ENCODE peak calls at places on chromosomes 6 and 20, in ten cellular contexts. One of them, this sample, is unnamed.

GRCh38 chr20:24703284-24703610 is 233.8 kb downstream of the SYNDIG1 start:
- DNase-seq in occipital lobe: no peak
- DNase-seq in activated T-cell treated with anti-CD3 and anti-CD28 coated beads, Interleukin-2, amount 50 U/mL, for 4 hours: no peak
- DNase-seq in kidney tubule cell: no peak
- DNase-seq in epithelial cell of prostate: no peak
- DNase-seq in vagina: peak; percentile 91
- DNase-seq in AG10803: no peak
- DNase-seq in stimulated activated CD8-positive, alpha-beta memory T cell treated with anti-CD3 and anti-CD28 coated beads, Interleukin-2, amount 100 ng/mL, for 1 hour: no peak
- DNase-seq in NCI-H1092: no peak
- DNase-seq in aorta: no peak
- DNase-seq in this sample: no peak

GRCh38 chr20:50277064-50277415 is 86.4 kb downstream of the CEBPB start:
- DNase-seq in kidney tubule cell: no peak
- DNase-seq in NCI-H1092: no peak
- DNase-seq in occipital lobe: no peak
- DNase-seq in vagina: no peak
- DNase-seq in activated T-cell treated with anti-CD3 and anti-CD28 coated beads, Interleukin-2, amount 50 U/mL, for 4 hours: no peak
- DNase-seq in stimulated activated CD8-positive, alpha-beta memory T cell treated with anti-CD3 and anti-CD28 coated beads, Interleukin-2, amount 100 ng/mL, for 1 hour: no peak
- DNase-seq in AG10803: no peak
- DNase-seq in epithelial cell of prostate: no peak
- DNase-seq in aorta: no peak
- DNase-seq in this sample: no peak

GRCh38 chr6:43817192-43817591 is 47.2 kb downstream of the VEGFA start:
- DNase-seq in NCI-H1092: no peak
- DNase-seq in AG10803: peak; percentile 43
- DNase-seq in vagina: no peak
- DNase-seq in aorta: no peak
- DNase-seq in epithelial cell of prostate: no peak
- DNase-seq in kidney tubule cell: peak; percentile 53
- DNase-seq in activated T-cell treated with anti-CD3 and anti-CD28 coated beads, Interleukin-2, amount 50 U/mL, for 4 hours: no peak
- DNase-seq in stimulated activated CD8-positive, alpha-beta memory T cell treated with anti-CD3 and anti-CD28 coated beads, Interleukin-2, amount 100 ng/mL, for 1 hour: no peak
- DNase-seq in occipital lobe: no peak
- DNase-seq in this sample: peak; percentile 4

GRCh38 chr6:33206864-33207568 is 1.3 kb upstream of the RING1 start:
- DNase-seq in epithelial cell of prostate: no peak
- DNase-seq in NCI-H1092: no peak
- DNase-seq in occipital lobe: peak; percentile 26
- DNase-seq in kidney tubule cell: peak; percentile 56
- DNase-seq in activated T-cell treated with anti-CD3 and anti-CD28 coated beads, Interleukin-2, amount 50 U/mL, for 4 hours: no peak
- DNase-seq in AG10803: peak; percentile 61
- DNase-seq in stimulated activated CD8-positive, alpha-beta memory T cell treated with anti-CD3 and anti-CD28 coated beads, Interleukin-2, amount 100 ng/mL, for 1 hour: no peak
- DNase-seq in vagina: no peak
- DNase-seq in aorta: no peak
- DNase-seq in this sample: no peak

GRCh38 chr20:49484180-49485140 is 2.0 kb upstream of the KCNB1 start:
- DNase-seq in epithelial cell of prostate: no peak
- DNase-seq in kidney tubule cell: peak; percentile 69
- DNase-seq in activated T-cell treated with anti-CD3 and anti-CD28 coated beads, Interleukin-2, amount 50 U/mL, for 4 hours: peak; percentile 32
- DNase-seq in aorta: peak; percentile 93
- DNase-seq in stimulated activated CD8-positive, alpha-beta memory T cell treated with anti-CD3 and anti-CD28 coated beads, Interleukin-2, amount 100 ng/mL, for 1 hour: peak; percentile 5
- DNase-seq in occipital lobe: peak; percentile 80
- DNase-seq in vagina: no peak
- DNase-seq in NCI-H1092: peak; percentile 75
- DNase-seq in AG10803: peak; percentile 72
- DNase-seq in this sample: peak; percentile 33

GRCh38 chr6:15148356-15149058 is 97.4 kb upstream of the JARID2 start:
- DNase-seq in kidney tubule cell: peak; percentile 71
- DNase-seq in occipital lobe: no peak
- DNase-seq in stimulated activated CD8-positive, alpha-beta memory T cell treated with anti-CD3 and anti-CD28 coated beads, Interleukin-2, amount 100 ng/mL, for 1 hour: no peak
- DNase-seq in NCI-H1092: no peak
- DNase-seq in activated T-cell treated with anti-CD3 and anti-CD28 coated beads, Interleukin-2, amount 50 U/mL, for 4 hours: no peak
- DNase-seq in AG10803: peak; percentile 75
- DNase-seq in aorta: no peak
- DNase-seq in vagina: no peak
- DNase-seq in epithelial cell of prostate: peak; percentile 91
- DNase-seq in this sample: no peak

GRCh38 chr20:11155156-11155805 is 481.5 kb upstream of the JAG1 start:
- DNase-seq in vagina: no peak
- DNase-seq in NCI-H1092: peak; percentile 9
- DNase-seq in activated T-cell treated with anti-CD3 and anti-CD28 coated beads, Interleukin-2, amount 50 U/mL, for 4 hours: no peak
- DNase-seq in stimulated activated CD8-positive, alpha-beta memory T cell treated with anti-CD3 and anti-CD28 coated beads, Interleukin-2, amount 100 ng/mL, for 1 hour: no peak
- DNase-seq in epithelial cell of prostate: no peak
- DNase-seq in kidney tubule cell: no peak
- DNase-seq in occipital lobe: no peak
- DNase-seq in aorta: no peak
- DNase-seq in AG10803: peak; percentile 60
- DNase-seq in this sample: no peak

GRCh38 chr6:156980948-156981347 is 203.8 kb downstream of the ARID1B start:
- DNase-seq in activated T-cell treated with anti-CD3 and anti-CD28 coated beads, Interleukin-2, amount 50 U/mL, for 4 hours: no peak
- DNase-seq in stimulated activated CD8-positive, alpha-beta memory T cell treated with anti-CD3 and anti-CD28 coated beads, Interleukin-2, amount 100 ng/mL, for 1 hour: no peak
- DNase-seq in occipital lobe: no peak
- DNase-seq in epithelial cell of prostate: no peak
- DNase-seq in NCI-H1092: no peak
- DNase-seq in AG10803: no peak
- DNase-seq in aorta: no peak
- DNase-seq in kidney tubule cell: no peak
- DNase-seq in vagina: no peak
- DNase-seq in this sample: no peak

GRCh38 chr6:47265971-47266370 is 43.7 kb downstream of the TNFRSF21 start:
- DNase-seq in AG10803: no peak
- DNase-seq in NCI-H1092: no peak
- DNase-seq in vagina: no peak
- DNase-seq in epithelial cell of prostate: no peak
- DNase-seq in aorta: no peak
- DNase-seq in activated T-cell treated with anti-CD3 and anti-CD28 coated beads, Interleukin-2, amount 50 U/mL, for 4 hours: no peak
- DNase-seq in stimulated activated CD8-positive, alpha-beta memory T cell treated with anti-CD3 and anti-CD28 coated beads, Interleukin-2, amount 100 ng/mL, for 1 hour: no peak
- DNase-seq in kidney tubule cell: no peak
- DNase-seq in occipital lobe: no peak
- DNase-seq in this sample: no peak

GRCh38 chr20:43925215-43925614 is 10.6 kb downstream of the TOX2 start:
- DNase-seq in AG10803: no peak
- DNase-seq in stimulated activated CD8-positive, alpha-beta memory T cell treated with anti-CD3 and anti-CD28 coated beads, Interleukin-2, amount 100 ng/mL, for 1 hour: no peak
- DNase-seq in kidney tubule cell: no peak
- DNase-seq in NCI-H1092: no peak
- DNase-seq in aorta: peak; percentile 50
- DNase-seq in vagina: no peak
- DNase-seq in activated T-cell treated with anti-CD3 and anti-CD28 coated beads, Interleukin-2, amount 50 U/mL, for 4 hours: peak; percentile 79
- DNase-seq in epithelial cell of prostate: no peak
- DNase-seq in occipital lobe: no peak
- DNase-seq in this sample: no peak

GRCh38 chr6:116497089-116497676 is 14.3 kb upstream of the CALHM5 start:
- DNase-seq in activated T-cell treated with anti-CD3 and anti-CD28 coated beads, Interleukin-2, amount 50 U/mL, for 4 hours: no peak
- DNase-seq in kidney tubule cell: no peak
- DNase-seq in NCI-H1092: no peak
- DNase-seq in AG10803: no peak
- DNase-seq in stimulated activated CD8-positive, alpha-beta memory T cell treated with anti-CD3 and anti-CD28 coated beads, Interleukin-2, amount 100 ng/mL, for 1 hour: no peak
- DNase-seq in vagina: no peak
- DNase-seq in aorta: no peak
- DNase-seq in occipital lobe: no peak
- DNase-seq in epithelial cell of prostate: no peak
- DNase-seq in this sample: no peak

GRCh38 chr20:62444286-62444685 is 16.9 kb upstream of the RBBP8NL start:
- DNase-seq in activated T-cell treated with anti-CD3 and anti-CD28 coated beads, Interleukin-2, amount 50 U/mL, for 4 hours: no peak
- DNase-seq in epithelial cell of prostate: no peak
- DNase-seq in NCI-H1092: no peak
- DNase-seq in AG10803: no peak
- DNase-seq in kidney tubule cell: no peak
- DNase-seq in vagina: no peak
- DNase-seq in stimulated activated CD8-positive, alpha-beta memory T cell treated with anti-CD3 and anti-CD28 coated beads, Interleukin-2, amount 100 ng/mL, for 1 hour: no peak
- DNase-seq in occipital lobe: no peak
- DNase-seq in aorta: no peak
- DNase-seq in this sample: no peak

GRCh38 chr6:13294499-13295069 is 33.8 kb downstream of the TBC1D7 start:
- DNase-seq in epithelial cell of prostate: no peak
- DNase-seq in vagina: no peak
- DNase-seq in kidney tubule cell: peak; percentile 24
- DNase-seq in stimulated activated CD8-positive, alpha-beta memory T cell treated with anti-CD3 and anti-CD28 coated beads, Interleukin-2, amount 100 ng/mL, for 1 hour: no peak
- DNase-seq in aorta: no peak
- DNase-seq in AG10803: no peak
- DNase-seq in activated T-cell treated with anti-CD3 and anti-CD28 coated beads, Interleukin-2, amount 50 U/mL, for 4 hours: no peak
- DNase-seq in occipital lobe: no peak
- DNase-seq in NCI-H1092: no peak
- DNase-seq in this sample: no peak

GRCh38 chr6:167092672-167093339 is 30.1 kb upstream of the CCR6 start:
- DNase-seq in NCI-H1092: no peak
- DNase-seq in stimulated activated CD8-positive, alpha-beta memory T cell treated with anti-CD3 and anti-CD28 coated beads, Interleukin-2, amount 100 ng/mL, for 1 hour: no peak
- DNase-seq in vagina: peak; percentile 52
- DNase-seq in AG10803: no peak
- DNase-seq in kidney tubule cell: no peak
- DNase-seq in epithelial cell of prostate: no peak
- DNase-seq in activated T-cell treated with anti-CD3 and anti-CD28 coated beads, Interleukin-2, amount 50 U/mL, for 4 hours: no peak
- DNase-seq in occipital lobe: no peak
- DNase-seq in aorta: no peak
- DNase-seq in this sample: no peak

GRCh38 chr6:16278048-16278724 is 39.8 kb downstream of the GMPR start:
- DNase-seq in stimulated activated CD8-positive, alpha-beta memory T cell treated with anti-CD3 and anti-CD28 coated beads, Interleukin-2, amount 100 ng/mL, for 1 hour: no peak
- DNase-seq in aorta: no peak
- DNase-seq in NCI-H1092: no peak
- DNase-seq in occipital lobe: no peak
- DNase-seq in kidney tubule cell: peak; percentile 41
- DNase-seq in vagina: no peak
- DNase-seq in activated T-cell treated with anti-CD3 and anti-CD28 coated beads, Interleukin-2, amount 50 U/mL, for 4 hours: no peak
- DNase-seq in epithelial cell of prostate: no peak
- DNase-seq in AG10803: no peak
- DNase-seq in this sample: no peak

GRCh38 chr6:13689511-13690256 is 22.0 kb downstream of the RANBP9 start:
- DNase-seq in stimulated activated CD8-positive, alpha-beta memory T cell treated with anti-CD3 and anti-CD28 coated beads, Interleukin-2, amount 100 ng/mL, for 1 hour: no peak
- DNase-seq in vagina: no peak
- DNase-seq in aorta: no peak
- DNase-seq in kidney tubule cell: no peak
- DNase-seq in activated T-cell treated with anti-CD3 and anti-CD28 coated beads, Interleukin-2, amount 50 U/mL, for 4 hours: no peak
- DNase-seq in AG10803: peak; percentile 66
- DNase-seq in epithelial cell of prostate: no peak
- DNase-seq in NCI-H1092: no peak
- DNase-seq in occipital lobe: no peak
- DNase-seq in this sample: no peak

GRCh38 chr6:82298012-82298411 is 50.5 kb upstream of the IBTK start:
- DNase-seq in epithelial cell of prostate: peak; percentile 53
- DNase-seq in occipital lobe: no peak
- DNase-seq in aorta: no peak
- DNase-seq in activated T-cell treated with anti-CD3 and anti-CD28 coated beads, Interleukin-2, amount 50 U/mL, for 4 hours: no peak
- DNase-seq in kidney tubule cell: no peak
- DNase-seq in stimulated activated CD8-positive, alpha-beta memory T cell treated with anti-CD3 and anti-CD28 coated beads, Interleukin-2, amount 100 ng/mL, for 1 hour: no peak
- DNase-seq in NCI-H1092: no peak
- DNase-seq in AG10803: no peak
- DNase-seq in vagina: no peak
- DNase-seq in this sample: no peak

GRCh38 chr6:167238169-167238693 is 52.9 kb upstream of the UNC93A start:
- DNase-seq in vagina: no peak
- DNase-seq in activated T-cell treated with anti-CD3 and anti-CD28 coated beads, Interleukin-2, amount 50 U/mL, for 4 hours: no peak
- DNase-seq in AG10803: no peak
- DNase-seq in stimulated activated CD8-positive, alpha-beta memory T cell treated with anti-CD3 and anti-CD28 coated beads, Interleukin-2, amount 100 ng/mL, for 1 hour: no peak
- DNase-seq in epithelial cell of prostate: no peak
- DNase-seq in aorta: no peak
- DNase-seq in occipital lobe: no peak
- DNase-seq in kidney tubule cell: no peak
- DNase-seq in NCI-H1092: no peak
- DNase-seq in this sample: no peak

GRCh38 chr20:5729348-5729747 is 20.9 kb upstream of the SHLD1 start:
- DNase-seq in vagina: no peak
- DNase-seq in occipital lobe: no peak
- DNase-seq in epithelial cell of prostate: no peak
- DNase-seq in aorta: no peak
- DNase-seq in kidney tubule cell: no peak
- DNase-seq in stimulated activated CD8-positive, alpha-beta memory T cell treated with anti-CD3 and anti-CD28 coated beads, Interleukin-2, amount 100 ng/mL, for 1 hour: no peak
- DNase-seq in AG10803: no peak
- DNase-seq in activated T-cell treated with anti-CD3 and anti-CD28 coated beads, Interleukin-2, amount 50 U/mL, for 4 hours: no peak
- DNase-seq in NCI-H1092: no peak
- DNase-seq in this sample: no peak

GRCh38 chr6:101224751-101225150 is 168.8 kb upstream of the GRIK2 start:
- DNase-seq in kidney tubule cell: no peak
- DNase-seq in activated T-cell treated with anti-CD3 and anti-CD28 coated beads, Interleukin-2, amount 50 U/mL, for 4 hours: no peak
- DNase-seq in vagina: no peak
- DNase-seq in occipital lobe: no peak
- DNase-seq in stimulated activated CD8-positive, alpha-beta memory T cell treated with anti-CD3 and anti-CD28 coated beads, Interleukin-2, amount 100 ng/mL, for 1 hour: no peak
- DNase-seq in epithelial cell of prostate: no peak
- DNase-seq in AG10803: no peak
- DNase-seq in aorta: no peak
- DNase-seq in NCI-H1092: no peak
- DNase-seq in this sample: no peak

GRCh38 chr20:36463212-36464061 is 77.9 kb upstream of the MYL9 start:
- DNase-seq in kidney tubule cell: no peak
- DNase-seq in AG10803: no peak
- DNase-seq in occipital lobe: no peak
- DNase-seq in vagina: no peak
- DNase-seq in epithelial cell of prostate: no peak
- DNase-seq in stimulated activated CD8-positive, alpha-beta memory T cell treated with anti-CD3 and anti-CD28 coated beads, Interleukin-2, amount 100 ng/mL, for 1 hour: no peak
- DNase-seq in NCI-H1092: no peak
- DNase-seq in aorta: no peak
- DNase-seq in activated T-cell treated with anti-CD3 and anti-CD28 coated beads, Interleukin-2, amount 50 U/mL, for 4 hours: no peak
- DNase-seq in this sample: no peak

GRCh38 chr6:35534396-35535170 is 21.9 kb upstream of the TULP1 start:
- DNase-seq in vagina: no peak
- DNase-seq in activated T-cell treated with anti-CD3 and anti-CD28 coated beads, Interleukin-2, amount 50 U/mL, for 4 hours: no peak
- DNase-seq in AG10803: no peak
- DNase-seq in aorta: peak; percentile 42
- DNase-seq in stimulated activated CD8-positive, alpha-beta memory T cell treated with anti-CD3 and anti-CD28 coated beads, Interleukin-2, amount 100 ng/mL, for 1 hour: no peak
- DNase-seq in kidney tubule cell: no peak
- DNase-seq in occipital lobe: no peak
- DNase-seq in epithelial cell of prostate: no peak
- DNase-seq in NCI-H1092: no peak
- DNase-seq in this sample: no peak

GRCh38 chr20:58229198-58229802 is 847 bp upstream of the ANKRD60 start:
- DNase-seq in activated T-cell treated with anti-CD3 and anti-CD28 coated beads, Interleukin-2, amount 50 U/mL, for 4 hours: no peak
- DNase-seq in epithelial cell of prostate: no peak
- DNase-seq in vagina: peak; percentile 16
- DNase-seq in occipital lobe: no peak
- DNase-seq in aorta: no peak
- DNase-seq in kidney tubule cell: no peak
- DNase-seq in stimulated activated CD8-positive, alpha-beta memory T cell treated with anti-CD3 and anti-CD28 coated beads, Interleukin-2, amount 100 ng/mL, for 1 hour: no peak
- DNase-seq in NCI-H1092: no peak
- DNase-seq in AG10803: no peak
- DNase-seq in this sample: no peak

GRCh38 chr6:170260686-170261085 is 30.2 kb downstream of the DLL1 start:
- DNase-seq in occipital lobe: no peak
- DNase-seq in aorta: no peak
- DNase-seq in epithelial cell of prostate: no peak
- DNase-seq in vagina: no peak
- DNase-seq in activated T-cell treated with anti-CD3 and anti-CD28 coated beads, Interleukin-2, amount 50 U/mL, for 4 hours: no peak
- DNase-seq in NCI-H1092: no peak
- DNase-seq in kidney tubule cell: no peak
- DNase-seq in stimulated activated CD8-positive, alpha-beta memory T cell treated with anti-CD3 and anti-CD28 coated beads, Interleukin-2, amount 100 ng/mL, for 1 hour: no peak
- DNase-seq in AG10803: no peak
- DNase-seq in this sample: no peak

GRCh38 chr6:107576852-107577251 is 86.9 kb downstream of the SOBP start:
- DNase-seq in kidney tubule cell: peak; percentile 96
- DNase-seq in epithelial cell of prostate: peak; percentile 75
- DNase-seq in NCI-H1092: no peak
- DNase-seq in aorta: no peak
- DNase-seq in activated T-cell treated with anti-CD3 and anti-CD28 coated beads, Interleukin-2, amount 50 U/mL, for 4 hours: no peak
- DNase-seq in vagina: no peak
- DNase-seq in occipital lobe: no peak
- DNase-seq in AG10803: peak; percentile 32
- DNase-seq in stimulated activated CD8-positive, alpha-beta memory T cell treated with anti-CD3 and anti-CD28 coated beads, Interleukin-2, amount 100 ng/mL, for 1 hour: no peak
- DNase-seq in this sample: no peak

GRCh38 chr6:46684771-46685170 is 2.9 kb upstream of the TDRD6 start:
- DNase-seq in kidney tubule cell: peak; percentile 36
- DNase-seq in AG10803: peak; percentile 37
- DNase-seq in stimulated activated CD8-positive, alpha-beta memory T cell treated with anti-CD3 and anti-CD28 coated beads, Interleukin-2, amount 100 ng/mL, for 1 hour: no peak
- DNase-seq in NCI-H1092: no peak
- DNase-seq in aorta: no peak
- DNase-seq in vagina: no peak
- DNase-seq in occipital lobe: no peak
- DNase-seq in epithelial cell of prostate: no peak
- DNase-seq in activated T-cell treated with anti-CD3 and anti-CD28 coated beads, Interleukin-2, amount 50 U/mL, for 4 hours: no peak
- DNase-seq in this sample: no peak

GRCh38 chr6:11496152-11497060 is 41.1 kb upstream of the TMEM170B start:
- DNase-seq in AG10803: peak; percentile 78
- DNase-seq in kidney tubule cell: peak; percentile 87
- DNase-seq in NCI-H1092: peak; percentile 16
- DNase-seq in occipital lobe: peak; percentile 51
- DNase-seq in epithelial cell of prostate: no peak
- DNase-seq in vagina: no peak
- DNase-seq in aorta: no peak
- DNase-seq in activated T-cell treated with anti-CD3 and anti-CD28 coated beads, Interleukin-2, amount 50 U/mL, for 4 hours: peak; percentile 65
- DNase-seq in stimulated activated CD8-positive, alpha-beta memory T cell treated with anti-CD3 and anti-CD28 coated beads, Interleukin-2, amount 100 ng/mL, for 1 hour: peak; percentile 30
- DNase-seq in this sample: peak; percentile 40

GRCh38 chr20:37358366-37359150 is 12.6 kb downstream of the SRC start:
- DNase-seq in stimulated activated CD8-positive, alpha-beta memory T cell treated with anti-CD3 and anti-CD28 coated beads, Interleukin-2, amount 100 ng/mL, for 1 hour: no peak
- DNase-seq in AG10803: peak; percentile 36
- DNase-seq in aorta: peak; percentile 83
- DNase-seq in epithelial cell of prostate: peak; percentile 77
- DNase-seq in activated T-cell treated with anti-CD3 and anti-CD28 coated beads, Interleukin-2, amount 50 U/mL, for 4 hours: no peak
- DNase-seq in occipital lobe: no peak
- DNase-seq in NCI-H1092: no peak
- DNase-seq in vagina: no peak
- DNase-seq in kidney tubule cell: no peak
- DNase-seq in this sample: no peak

This sample was measured in CD4-positive, alpha-beta T cell.